ENCODE peak calls at places on chromosomes 7 and 10, in four cellular contexts. D, M, Y and X are unnamed samples. For H3K36me3, the result is how much of the 10 kb centered on the place peaks cover.

GRCh38 chr7:150417863-150418262 is 32.6 kb upstream of the GIMAP8 start:
- DNase-seq in D (no peak), M (no peak), Y (no peak), X (no peak)

GRCh38 chr7:133650487-133651292 is 397.8 kb downstream of the EXOC4 start:
- DNase-seq in D (no peak), M (no peak), Y (no peak), X (no peak)

GRCh38 chr10:103545771-103546281 is 52.3 kb downstream of the NEURL1 start:
- DNase-seq in D (no peak), M (no peak), Y (no peak), X (no peak)

GRCh38 chr7:27616914-27617548 is 45.7 kb downstream of the HIBADH start:
- DNase-seq in D (no peak), M (no peak), Y (no peak), X (no peak)

GRCh38 chr7:127745445-127745844 is 93.5 kb downstream of the SND1 start:
- DNase-seq in D (no peak), M (no peak), Y (no peak), X (no peak)

GRCh38 chr10:70918851-70919530 is 30.6 kb upstream of the PCBD1 start:
- DNase-seq in D (no peak), M (no peak), Y (no peak), X (peak)

GRCh38 chr7:79664884-79665676 is 211.6 kb upstream of the MAGI2 start:
- DNase-seq in D (no peak), M (no peak), Y (no peak), X (peak)

GRCh38 chr7:111357691-111358090 is 204.6 kb downstream of the IMMP2L start:
- DNase-seq in D (no peak), M (no peak), Y (no peak), X (no peak)

GRCh38 chr7:25613912-25614311 is 385.6 kb upstream of the NPVF start:
- DNase-seq in D (no peak), M (no peak), Y (no peak), X (no peak)

GRCh38 chr10:110802090-110802489 is 69.6 kb upstream of the PDCD4 start:
- DNase-seq in D (no peak), M (no peak), Y (no peak), X (no peak)

GRCh38 chr10:24783504-24783903 is 59.8 kb upstream of the ARHGAP21 start:
- DNase-seq in D (no peak), M (no peak), Y (no peak), X (no peak)

GRCh38 chr10:94133239-94133638 is 139.5 kb downstream of the PLCE1 start:
- DNase-seq in D (no peak), M (no peak), Y (no peak), X (peak)

GRCh38 chr7:12727455-12728191 is 40.2 kb downstream of the ARL4A start:
- DNase-seq in D (no peak), M (no peak), Y (no peak), X (no peak)

GRCh38 chr7:124032369-124033092 is at the start of gene TMEM229A:
- DNase-seq in D (peak), M (peak), Y (no peak), X (peak)

GRCh38 chr10:111486346-111486745 is 409.5 kb downstream of the ADRA2A start:
- DNase-seq in D (no peak), M (no peak), Y (no peak), X (no peak)

GRCh38 chr7:139036901-139037300 is 1.1 kb upstream of the ZC3HAV1L start:
- DNase-seq in D (no peak), M (no peak), Y (no peak), X (no peak)

GRCh38 chr7:71482284-71482683 is 350.3 kb downstream of the GALNT17 start:
- DNase-seq in D (no peak), M (no peak), Y (no peak), X (no peak)

GRCh38 chr10:3074145-3074665 is 6.9 kb downstream of the PFKP start:
- DNase-seq in D (no peak), M (no peak), Y (no peak), X (no peak)

GRCh38 chr7:92875719-92876118 is 39.3 kb upstream of the CDK6 start:
- DNase-seq in D (no peak), M (no peak), Y (no peak), X (no peak)

GRCh38 chr7:100472854-100473499 is 6.0 kb downstream of the TSC22D4 start:
- DNase-seq in D (no peak), M (no peak), Y (peak), X (peak)

GRCh38 chr10:107095125-107095524 is 69.4 kb downstream of the SORCS1 start:
- DNase-seq in D (no peak), M (no peak), Y (no peak), X (no peak)

GRCh38 chr10:130696870-130697269 is 560.7 kb downstream of the GLRX3 start:
- DNase-seq in D (no peak), M (no peak), Y (no peak), X (no peak)

GRCh38 chr7:13852281-13852968 is 137.0 kb downstream of the ETV1 start:
- DNase-seq in D (no peak), M (no peak), Y (no peak), X (no peak)

GRCh38 chr10:58438340-58438739 is 53.1 kb downstream of the TFAM start:
- DNase-seq in D (no peak), M (no peak), Y (no peak), X (no peak)

GRCh38 chr7:90698616-90699015 is 102.5 kb downstream of the CDK14 start:
- DNase-seq in D (no peak), M (no peak), Y (no peak), X (no peak)

GRCh38 chr7:152522551-152522950 is 86.7 kb upstream of the KMT2C start:
- DNase-seq in D (peak), M (no peak), Y (no peak), X (peak)

GRCh38 chr10:86400705-86401587 is 34.4 kb upstream of the GRID1 start:
- DNase-seq in D (peak), M (peak), Y (peak), X (peak)

GRCh38 chr7:134755422-134756022 is 23.9 kb upstream of the CALD1 start:
- DNase-seq in D (no peak), M (peak), Y (no peak), X (no peak)
- TF ChIP-seq CTCF in D (peak), M (peak), Y (peak), X (peak)

GRCh38 chr10:34286136-34286739 is 528.9 kb downstream of the PARD3 start:
- DNase-seq in D (no peak), M (no peak), Y (no peak), X (no peak)
- H3K27ac ChIP-seq in D (no peak), M (no peak), Y (no peak), X (no peak)

GRCh38 chr7:157224627-157225026 is 85.9 kb downstream of the UBE3C start:
- DNase-seq in D (no peak), M (no peak), Y (no peak), X (no peak)
- H3K36me3 ChIP-seq in D (under half), M (under half), Y (half or more), X (half or more)

GRCh38 chr7:41438919-41439882 is 263.7 kb downstream of the INHBA start:
- DNase-seq in D (no peak), M (no peak), Y (no peak), X (no peak)
- TF ChIP-seq CTCF in D (peak), M (no peak), Y (no peak), X (no peak)

GRCh38 chr10:79238606-79239005 is 108.7 kb upstream of the PPIF start:
- DNase-seq in D (no peak), M (no peak), Y (no peak), X (no peak)
- H3K27ac ChIP-seq in D (no peak), M (no peak), Y (no peak), X (peak)

GRCh38 chr7:98944386-98944785 is 66.1 kb downstream of the TRRAP start:
- DNase-seq in D (no peak), M (no peak), Y (no peak), X (no peak)

GRCh38 chr7:98945852-98946251 is 67.5 kb downstream of the TRRAP start:
- DNase-seq in D (no peak), M (no peak), Y (no peak), X (no peak)

GRCh38 chr7:98946389-98946788 is 68.1 kb downstream of the TRRAP start:
- DNase-seq in D (no peak), M (no peak), Y (no peak), X (no peak)

DNA sequence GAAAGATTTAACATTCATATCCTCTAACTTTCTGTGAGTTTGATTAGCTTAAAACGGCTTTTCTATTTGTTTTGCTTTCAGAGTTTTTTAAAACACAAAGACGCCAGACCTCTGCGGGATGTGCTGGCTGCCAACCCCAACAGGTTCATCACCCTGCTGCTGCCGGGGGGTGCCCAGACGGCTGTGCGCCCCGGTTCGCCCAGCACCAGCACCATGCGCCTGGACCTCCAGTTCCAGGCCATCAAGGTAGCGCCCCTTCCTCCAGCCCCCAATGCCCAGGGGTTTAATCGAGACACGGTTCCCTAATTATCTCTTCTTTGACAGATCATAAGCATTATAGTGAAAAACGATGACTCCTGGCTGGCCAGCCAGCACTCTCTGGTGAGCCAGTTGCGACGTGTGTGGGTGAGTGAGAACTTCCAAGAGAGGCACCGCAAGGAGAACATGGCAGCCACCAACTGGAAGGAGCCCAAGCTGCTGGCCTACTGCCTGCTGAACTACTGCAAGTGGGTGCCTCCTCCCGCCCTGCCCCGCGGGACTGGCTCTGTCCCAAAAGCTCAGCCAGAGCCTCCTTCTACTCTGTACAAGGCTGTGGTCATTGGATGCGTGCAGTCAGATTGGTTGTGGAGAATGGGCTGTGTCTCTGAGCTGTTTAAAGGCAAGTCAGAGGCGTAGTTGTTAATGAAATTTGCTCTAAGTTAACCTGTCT is 71.2 kb downstream of the TRRAP start:
- DNase-seq in D (no peak), M (no peak), Y (no peak), X (peak)
- H3K36me3 ChIP-seq in D (under half), M (under half), Y (half or more), X (half or more)

GRCh38 chr10:131981429-131982184 is at the start of gene BNIP3:
- DNase-seq in D (peak), M (peak), Y (peak), X (peak)
- TF ChIP-seq CTCF in D (no peak), M (peak), Y (no peak), X (no peak)

DNA sequence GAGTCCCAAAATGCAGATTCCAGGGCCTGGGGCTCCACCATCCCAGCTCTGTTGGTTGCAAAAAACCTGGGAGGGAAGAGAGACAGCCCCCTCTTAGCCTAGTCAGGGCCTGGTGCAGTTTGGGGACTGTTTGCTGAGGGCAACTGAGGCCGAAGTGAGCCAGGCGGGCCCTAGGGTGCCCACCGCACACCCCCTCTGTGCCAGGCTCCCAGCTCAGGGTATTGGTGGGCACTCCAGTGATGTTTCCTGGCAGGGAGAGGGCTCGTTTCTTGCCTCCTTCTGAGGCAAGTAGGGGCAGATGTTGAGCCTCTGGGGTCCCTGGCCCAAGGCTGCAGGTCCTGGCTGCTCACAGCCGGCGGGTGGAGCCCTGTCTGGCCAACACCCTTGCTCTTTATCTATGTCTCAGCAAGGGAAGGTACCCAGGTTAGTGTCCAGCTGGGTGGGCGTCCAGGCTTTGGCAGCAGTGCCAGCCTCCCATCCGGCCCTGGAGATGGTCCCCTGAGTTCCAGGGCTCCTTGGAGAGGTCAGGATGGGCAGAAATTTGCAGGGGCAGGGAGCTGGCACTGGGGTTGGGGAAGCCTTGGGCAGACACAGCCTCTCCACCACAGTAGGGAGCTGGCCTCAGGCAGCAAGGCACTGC is 37.8 kb downstream of the KCTD7 start:
- DNase-seq in D (no peak), M (no peak), Y (no peak), X (no peak)
- H3K27ac ChIP-seq in D (no peak), M (no peak), Y (no peak), X (no peak)

GRCh38 chr10:128068398-128069285 is 57.6 kb downstream of the MKI67 start:
- DNase-seq in D (no peak), M (no peak), Y (no peak), X (no peak)
- H3K36me3 ChIP-seq in D (under half), M (under half), Y (half or more), X (half or more)